ENCODE peak calls at places on chromosomes 5 and 9, in four cellular contexts. G is A549, X is SK-N-SH, O is HL-60. M is an unnamed sample.

GRCh38 chr9:103700558-103700957 is 393.6 kb upstream of the SMC2 start:
- DNase-seq in G (no peak), X (no peak), O (no peak), M (no peak)

GRCh38 chr5:132009706-132010405 is 1.6 kb downstream of the ACSL6 start:
- DNase-seq in G (no peak), X (no peak), O (no peak), M (no peak)

GRCh38 chr5:39696672-39697398 is 272.1 kb upstream of the DAB2 start:
- DNase-seq in G (no peak), X (no peak), O (no peak), M (no peak)

GRCh38 chr9:72129271-72130156 is 19.7 kb upstream of the GDA start:
- DNase-seq in G (no peak), X (no peak), O (no peak), M (no peak)

GRCh38 chr5:96404191-96404867 is 28.7 kb downstream of the PCSK1 start:
- DNase-seq in G (no peak), X (no peak), O (no peak), M (no peak)

GRCh38 chr5:177431317-177432142 is 5.1 kb downstream of the GRK6 start:
- DNase-seq in G (no peak), X (no peak), O (peak), M (no peak)

GRCh38 chr9:95129651-95130291 is 187.7 kb downstream of the FANCC start:
- DNase-seq in G (no peak), X (no peak), O (no peak), M (no peak)

GRCh38 chr5:90201923-90202322 is 207.6 kb downstream of the CETN3 start:
- DNase-seq in G (no peak), X (no peak), O (no peak), M (peak)

GRCh38 chr5:160702323-160702722 is 149.7 kb downstream of the ATP10B start:
- DNase-seq in G (no peak), X (no peak), O (no peak), M (no peak)

GRCh38 chr9:136226680-136227410 is 18.8 kb downstream of the QSOX2 start:
- DNase-seq in G (no peak), X (no peak), O (no peak), M (no peak)

GRCh38 chr9:114371986-114372917 is 15.5 kb downstream of the AKNA start:
- DNase-seq in G (no peak), X (peak), O (peak), M (no peak)

GRCh38 chr5:136000937-136001336 is 27.9 kb upstream of the TGFBI start:
- DNase-seq in G (no peak), X (no peak), O (peak), M (no peak)

GRCh38 chr9:91101598-91102168 is 260.0 kb downstream of the AUH start:
- DNase-seq in G (no peak), X (no peak), O (no peak), M (no peak)

GRCh38 chr5:154627711-154628678 is 127.2 kb upstream of the LARP1 start:
- DNase-seq in G (no peak), X (no peak), O (no peak), M (no peak)

GRCh38 chr5:103389362-103389761 is 130.8 kb downstream of the MACIR start:
- DNase-seq in G (no peak), X (no peak), O (no peak), M (no peak)

GRCh38 chr9:116447914-116448313 is 239.2 kb upstream of the TRIM32 start:
- DNase-seq in G (no peak), X (no peak), O (no peak), M (no peak)

GRCh38 chr5:159916841-159917761 is 819 bp downstream of the ADRA1B start:
- DNase-seq in G (peak), X (no peak), O (no peak), M (no peak)

GRCh38 chr9:92151691-92152393 is 36.6 kb upstream of the SPTLC1 start:
- DNase-seq in G (no peak), X (peak), O (no peak), M (no peak)

GRCh38 chr9:78028926-78029325 is 2.7 kb downstream of the GNAQ start:
- DNase-seq in G (no peak), X (no peak), O (no peak), M (no peak)

GRCh38 chr5:37662789-37663475 is 176.9 kb downstream of the GDNF start:
- DNase-seq in G (no peak), X (no peak), O (no peak), M (no peak)

GRCh38 chr9:76112151-76112550 is 221.7 kb downstream of the PCSK5 start:
- DNase-seq in G (no peak), X (no peak), O (no peak), M (no peak)

GRCh38 chr5:154923441-154924430 is 14.3 kb downstream of the GEMIN5 start:
- DNase-seq in G (no peak), X (no peak), O (no peak), M (no peak)

GRCh38 chr5:78574157-78574673 is 74.4 kb downstream of the LHFPL2 start:
- DNase-seq in G (no peak), X (no peak), O (no peak), M (no peak)

GRCh38 chr9:91180930-91181268 is 180.8 kb downstream of the AUH start:
- DNase-seq in G (no peak), X (no peak), O (no peak), M (no peak)

GRCh38 chr5:139014726-139015125 is 139.6 kb upstream of the LRRTM2 start:
- DNase-seq in G (peak), X (no peak), O (no peak), M (peak)

GRCh38 chr5:10701567-10702039 is 59.4 kb downstream of the DAP start:
- DNase-seq in G (peak), X (peak), O (peak), M (no peak)

GRCh38 chr5:54881286-54882005 is 103.9 kb downstream of the ESM1 start:
- DNase-seq in G (no peak), X (no peak), O (no peak), M (no peak)

GRCh38 chr9:132973713-132974112 is 4.8 kb upstream of the GFI1B start:
- DNase-seq in G (peak), X (peak), O (peak), M (no peak)

GRCh38 chr9:35618854-35619799 is 914 bp upstream of the CD72 start:
- DNase-seq in G (no peak), X (no peak), O (peak), M (no peak)

GRCh38 chr5:130605200-130605599 is 559.9 kb downstream of the HINT1 start:
- DNase-seq in G (no peak), X (no peak), O (no peak), M (no peak)

GRCh38 chr9:28212979-28213378 is 639.7 kb upstream of the C9orf72 start:
- DNase-seq in G (peak), X (no peak), O (no peak), M (peak)

GRCh38 chr9:35518981-35519679 is 29.2 kb downstream of the RUSC2 start:
- DNase-seq in G (no peak), X (no peak), O (no peak), M (no peak)

GRCh38 chr5:2797160-2797559 is 45.7 kb upstream of the IRX2 start:
- DNase-seq in G (no peak), X (no peak), O (no peak), M (no peak)

GRCh38 chr9:127463891-127464290 is 12.6 kb downstream of the LRSAM1 start:
- DNase-seq in G (no peak), X (no peak), O (no peak), M (no peak)

GRCh38 chr9:76215066-76215465 is 179.2 kb downstream of the RFK start:
- DNase-seq in G (no peak), X (no peak), O (no peak), M (no peak)

GRCh38 chr5:73606206-73606753 is 19.7 kb upstream of the ARHGEF28 start:
- DNase-seq in G (no peak), X (no peak), O (no peak), M (no peak)

GRCh38 chr9:92774274-92774673 is 9.6 kb upstream of the BICD2 start:
- DNase-seq in G (no peak), X (no peak), O (no peak), M (no peak)

GRCh38 chr9:93127395-93127911 is 6.6 kb downstream of the NINJ1 start:
- DNase-seq in G (no peak), X (no peak), O (no peak), M (no peak)

DNA sequence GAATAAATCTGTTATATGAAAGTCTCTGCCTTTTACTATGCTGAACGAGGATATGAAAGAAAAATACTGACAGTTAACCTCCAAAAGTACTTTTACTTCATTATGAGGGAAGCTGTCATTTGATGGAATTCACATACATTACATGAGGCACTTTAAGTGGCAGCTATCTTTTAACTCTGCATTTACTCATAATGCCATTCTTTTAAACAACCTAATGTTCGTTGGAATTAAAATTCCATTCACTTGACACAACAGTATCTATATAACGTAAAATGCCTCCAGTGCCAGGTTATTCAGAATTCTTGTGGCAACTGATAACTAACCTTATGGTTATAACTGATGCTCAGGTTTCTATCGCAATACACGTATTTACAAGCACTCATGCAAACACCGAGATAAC is 376.9 kb upstream of the GRAMD2B start:
- DNase-seq in G (no peak), X (no peak), O (no peak), M (no peak)
- TF ChIP-seq REST in G (no peak), X (no peak), O (no peak), M (no peak)

GRCh38 chr5:167352801-167353200 is 938.6 kb upstream of the WWC1 start:
- DNase-seq in G (no peak), X (peak), O (no peak), M (no peak)
- TF ChIP-seq REST in G (no peak), X (no peak), O (no peak), M (no peak)

DNA sequence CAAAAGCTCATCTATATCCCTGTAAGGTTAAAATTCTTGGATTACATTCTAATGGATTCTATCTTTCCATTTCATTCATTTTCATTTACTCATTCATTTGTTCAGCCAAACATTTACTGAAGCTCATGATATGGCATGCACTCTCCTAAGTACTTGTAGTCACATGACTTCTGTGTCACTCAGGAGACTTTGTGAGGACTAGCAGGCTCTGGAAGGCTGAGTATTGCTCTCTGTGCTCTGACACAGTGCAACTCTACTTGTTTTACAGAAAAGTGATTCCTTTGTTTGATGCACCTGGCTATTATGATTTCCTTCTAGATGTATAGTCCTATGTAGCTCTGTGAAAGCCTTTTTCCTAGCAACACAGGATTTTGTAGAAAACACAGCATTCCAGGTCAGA is 53.0 kb downstream of the YIPF5 start:
- DNase-seq in G (no peak), X (no peak), O (no peak), M (no peak)
- TF ChIP-seq REST in G (no peak), X (no peak), O (no peak), M (no peak)

DNA sequence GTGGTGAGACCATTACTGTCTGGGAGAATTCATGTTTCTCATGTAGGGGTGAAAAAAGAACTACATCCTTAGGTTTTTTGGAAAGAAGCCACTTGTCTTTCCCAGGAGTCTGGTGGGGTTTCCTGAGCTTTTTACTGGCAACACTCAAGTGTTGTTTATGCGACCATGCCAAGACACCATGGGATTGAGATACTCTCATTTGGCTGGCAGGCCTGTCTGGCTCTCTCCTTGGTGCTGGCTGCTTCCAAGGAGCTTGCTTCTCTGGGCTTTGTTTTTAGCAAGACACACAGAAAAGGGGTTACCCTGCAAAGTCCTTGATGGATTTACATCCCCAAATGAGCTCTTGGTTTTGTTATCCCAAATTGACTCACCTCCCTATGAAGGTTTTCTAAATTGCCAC is 80.9 kb upstream of the ISL1 start:
- DNase-seq in G (no peak), X (no peak), O (no peak), M (no peak)
- TF ChIP-seq REST in G (no peak), X (peak), O (no peak), M (no peak)

GRCh38 chr5:115708819-115709477 is 83.1 kb upstream of the TMED7 start:
- DNase-seq in G (no peak), X (no peak), O (no peak), M (no peak)

GRCh38 chr5:115718853-115719252 is 93.0 kb upstream of the TMED7 start:
- DNase-seq in G (no peak), X (no peak), O (no peak), M (no peak)

GRCh38 chr5:115709585-115709984 is 83.7 kb upstream of the TMED7 start:
- DNase-seq in G (no peak), X (no peak), O (no peak), M (no peak)

GRCh38 chr5:115713408-115713807 is 87.6 kb upstream of the TMED7 start:
- DNase-seq in G (no peak), X (no peak), O (no peak), M (no peak)
- TF ChIP-seq REST in G (no peak), X (no peak), O (peak), M (no peak)

M was measured in Panc1.